ENCODE peak calls at places on chromosomes 12 and 14, in nine cellular contexts. I, T, W, V, P, A, Q, F and R are unnamed samples.

GRCh38 chr12:71010143-71010479 is 89.6 kb upstream of the PTPRR start:
- DNase-seq in Q (no peak), A (no peak), T (no peak), V (no peak), W (no peak), I (no peak), P (no peak), F (no peak), R (no peak)

GRCh38 chr14:102471921-102472814 is 37.4 kb downstream of the ANKRD9 start:
- DNase-seq in P (no peak), I (peak; percentile 43), Q (no peak), F (no peak), A (peak; percentile 28), T (no peak), V (no peak), W (no peak), R (no peak)

GRCh38 chr12:32692358-32692757 is 13.3 kb downstream of the DNM1L start:
- DNase-seq in A (no peak), I (no peak), F (no peak), Q (no peak), W (no peak), V (no peak), P (no peak), T (no peak), R (no peak)

GRCh38 chr12:47504775-47505446 is 200.9 kb downstream of the RPAP3 start:
- DNase-seq in T (no peak), A (no peak), V (no peak), P (no peak), F (no peak), I (no peak), Q (no peak), W (no peak), R (no peak)

GRCh38 chr12:47219243-47219642 is 139.5 kb upstream of the AMIGO2 start:
- DNase-seq in I (no peak), F (no peak), P (no peak), Q (peak; percentile 31), W (no peak), A (no peak), T (no peak), V (no peak), R (no peak)

GRCh38 chr14:100782516-100783320 is 43.2 kb upstream of the MEG3 start:
- DNase-seq in T (no peak), W (no peak), V (no peak), F (no peak), P (no peak), I (peak; percentile 47), A (no peak), Q (no peak), R (no peak)

GRCh38 chr12:124487065-124487833 is 80.2 kb downstream of the NCOR2 start:
- DNase-seq in W (no peak), P (no peak), F (no peak), I (no peak), A (no peak), Q (no peak), T (peak; percentile 60), V (no peak), R (no peak)

GRCh38 chr14:51445001-51445390 is 204.9 kb downstream of the TMX1 start:
- DNase-seq in I (no peak), A (no peak), Q (no peak), T (no peak), V (no peak), W (no peak), P (no peak), F (no peak), R (peak; percentile 45)

GRCh38 chr12:98492580-98493140 is 22.7 kb upstream of the TMPO start:
- DNase-seq in Q (peak; percentile 50), W (no peak), P (no peak), F (no peak), V (no peak), A (no peak), T (no peak), I (no peak), R (no peak)

GRCh38 chr14:104586832-104587620 is 7.5 kb downstream of the C14orf180 start:
- DNase-seq in T (peak; percentile 81), Q (peak; percentile 42), I (no peak), F (no peak), A (no peak), P (no peak), W (no peak), V (no peak), R (no peak)
- H3K27ac ChIP-seq in T (peak overlapping the region; percentile 76), Q (no peak overlapping the region), I (no peak overlapping the region), F (no peak overlapping the region), A (no peak overlapping the region), P (no peak overlapping the region), W (no peak overlapping the region), V (no peak overlapping the region), R (no peak overlapping the region)

GRCh38 chr12:104565606-104566243 is 109.0 kb downstream of the CHST11 start:
- DNase-seq in I (no peak), W (no peak), Q (no peak), A (no peak), V (no peak), P (no peak), T (no peak), F (no peak), R (no peak)
- H3K27ac ChIP-seq in I (no peak overlapping the region), W (peak overlapping the region; percentile 47), Q (no peak overlapping the region), A (no peak overlapping the region), V (no peak overlapping the region), P (no peak overlapping the region), T (no peak overlapping the region), F (no peak overlapping the region), R (no peak overlapping the region)

DNA sequence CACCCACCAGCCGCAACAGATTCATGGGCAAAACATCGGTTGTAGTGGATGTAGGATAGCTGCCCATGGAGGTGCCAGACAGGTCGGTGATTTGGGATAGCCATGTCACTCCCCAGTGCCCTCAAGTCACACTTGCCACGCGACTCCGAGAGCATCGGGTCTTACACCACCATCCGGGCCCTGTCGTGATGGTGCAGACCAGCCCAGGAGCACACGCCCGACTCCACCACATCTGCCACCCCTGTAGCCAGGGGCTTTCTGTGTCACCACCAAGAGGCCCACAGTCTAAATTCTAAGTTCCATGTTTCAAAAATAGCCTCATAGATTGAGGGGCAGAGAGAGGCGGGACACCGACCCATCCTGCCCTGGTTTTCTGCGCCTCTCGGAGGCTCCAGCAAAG is 18.0 kb downstream of the FOXN4 start:
- DNase-seq in Q (no peak), T (no peak), W (no peak), P (no peak), F (no peak), A (no peak), V (no peak), I (peak; percentile 56), R (no peak)
- H3K27ac ChIP-seq in Q (no peak overlapping the region), T (no peak overlapping the region), W (no peak overlapping the region), P (no peak overlapping the region), F (no peak overlapping the region), A (no peak overlapping the region), V (no peak overlapping the region), I (no peak overlapping the region), R (peak overlapping the region; percentile 68)

GRCh38 chr14:21529515-21529914 is 3.4 kb upstream of the SALL2 start:
- DNase-seq in A (no peak), W (no peak), I (no peak), F (no peak), V (no peak), T (no peak), P (no peak), Q (no peak), R (no peak)
- H3K27ac ChIP-seq in A (no peak overlapping the region), W (no peak overlapping the region), I (no peak overlapping the region), F (no peak overlapping the region), V (peak overlapping the region; percentile 20), T (no peak overlapping the region), P (no peak overlapping the region), Q (no peak overlapping the region), R (no peak overlapping the region)

DNA sequence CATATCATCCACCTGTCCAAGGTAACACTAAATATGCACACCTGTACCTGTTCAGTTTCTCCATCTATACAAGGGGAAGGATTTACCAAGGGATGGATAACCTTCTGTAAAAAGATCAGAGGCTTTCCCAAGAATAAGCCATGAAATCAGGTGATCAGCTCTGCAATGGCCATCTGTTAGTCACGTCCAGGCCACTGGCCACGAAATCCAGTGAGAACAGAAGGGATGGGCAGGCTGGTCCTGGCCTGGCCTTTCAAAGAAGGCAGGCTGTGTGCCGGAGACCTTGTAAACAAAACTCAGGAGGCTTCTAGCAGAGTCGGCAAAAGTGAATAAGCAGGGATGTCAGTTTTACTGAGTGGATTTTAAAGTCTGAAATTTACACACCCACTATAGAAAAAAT is 68.5 kb downstream of the RNF34 start:
- DNase-seq in A (no peak), W (no peak), P (no peak), F (no peak), V (no peak), T (no peak), I (no peak), Q (no peak), R (no peak)
- H3K27ac ChIP-seq in A (no peak overlapping the region), W (no peak overlapping the region), P (no peak overlapping the region), F (no peak overlapping the region), V (no peak overlapping the region), T (no peak overlapping the region), I (peak overlapping the region; percentile 80), Q (no peak overlapping the region), R (peak overlapping the region; percentile 69)

DNA sequence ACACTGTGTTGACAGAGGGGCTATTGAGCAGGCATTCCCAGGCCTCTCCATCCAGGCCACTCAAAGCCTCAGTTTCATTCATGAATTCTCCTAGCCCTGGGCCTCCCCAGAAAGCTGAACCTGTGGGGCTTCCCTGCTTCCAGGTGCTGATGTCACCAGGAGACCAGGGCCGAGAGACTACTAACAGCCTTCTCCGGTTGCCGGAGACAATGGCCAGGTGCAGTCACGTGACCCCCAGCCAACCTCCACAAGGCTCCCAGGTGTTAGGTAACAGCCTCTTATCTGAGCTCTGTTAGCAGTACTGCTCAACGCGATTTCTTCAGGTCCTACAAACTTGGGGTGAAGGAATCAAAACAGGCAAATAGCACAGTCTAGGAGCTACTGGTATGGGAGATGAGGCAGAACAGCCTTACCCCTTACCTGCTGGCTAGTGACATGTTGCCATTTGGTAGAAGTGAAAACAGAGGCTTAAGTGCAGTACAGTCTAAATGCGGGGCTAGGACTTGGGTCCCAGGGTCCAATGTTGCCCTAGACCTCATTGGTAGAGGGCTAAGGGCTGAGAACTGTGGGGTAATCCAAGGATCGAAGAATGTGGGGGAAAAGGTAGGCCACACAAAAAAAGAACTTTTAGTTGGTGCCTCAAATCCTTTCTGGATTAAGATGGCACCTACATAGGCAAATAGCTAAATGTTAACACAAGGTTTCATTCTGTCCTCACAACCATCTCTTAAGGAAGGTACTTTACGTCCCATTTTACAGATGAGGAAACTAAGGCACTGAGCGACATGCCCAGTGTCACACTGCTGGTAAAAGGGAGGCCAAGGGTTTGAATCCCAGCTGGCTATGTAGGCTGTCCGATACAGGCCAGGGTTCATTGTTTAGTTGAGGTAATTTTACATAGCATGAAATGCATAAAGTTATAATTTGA is 3.8 kb downstream of the CCDC88C start:
- DNase-seq in F (no peak), Q (peak; percentile 95), P (peak; percentile 84), T (no peak), V (peak; percentile 78), W (peak; percentile 58), A (peak; percentile 88), I (peak; percentile 78), R (no peak)
- H3K27ac ChIP-seq in F (no peak overlapping the region), Q (peak overlapping the region; percentile 76), P (peak overlapping the region; percentile 64), T (no peak overlapping the region), V (peak overlapping the region; percentile 68), W (peak overlapping the region; percentile 96), A (peak overlapping the region; percentile 74), I (peak overlapping the region; percentile 91), R (no peak overlapping the region)